ENCODE peak calls at places on chromosome X, in ten cellular contexts. R is omental fat pad; U is RPMI8226; Z is aorta; F is NCI-H2081; T is M059J; M is kidney; Q is stimulated activated CD8-positive, alpha-beta memory T cell treated with anti-CD3 and anti-CD28 coated beads, Interleukin-4, amount 100 ng/mL, for 48 hours; I is HAP-1; S is BJ. L is an unnamed sample.

GRCh38 chrX:96843566-96843965 is 40.1 kb upstream of the RPA4 start:
- DNase-seq in Q (no peak), F (no peak), I (peak), M (no peak), R (no peak), S (no peak), U (no peak), Z (no peak), T (peak), L (peak)

GRCh38 chrX:110006826-110007375 is 4.0 kb downstream of the TMEM164 start:
- DNase-seq in S (no peak), I (no peak), R (no peak), M (no peak), F (no peak), U (no peak), T (peak), Z (no peak), Q (no peak), L (no peak)

GRCh38 chrX:30141966-30142365 is 73.4 kb upstream of the MAGEB2 start:
- DNase-seq in U (peak), Z (no peak), S (no peak), M (no peak), I (peak), R (no peak), T (peak), Q (no peak), F (peak), L (peak)

GRCh38 chrX:70998402-70999027 is 67.6 kb upstream of the SLC7A3 start:
- DNase-seq in S (no peak), F (no peak), Q (peak), Z (no peak), U (peak), R (no peak), T (peak), I (peak), M (no peak), L (peak)

GRCh38 chrX:45811307-45811706 is 610.6 kb upstream of the DIPK2B start:
- DNase-seq in U (no peak), I (no peak), Z (no peak), M (no peak), Q (no peak), S (no peak), R (no peak), F (no peak), T (no peak), L (no peak)

GRCh38 chrX:109049903-109050302 is 313.5 kb upstream of the IRS4 start:
- DNase-seq in T (no peak), Q (no peak), I (peak), M (no peak), Z (no peak), R (no peak), F (no peak), S (no peak), U (no peak), L (no peak)

GRCh38 chrX:134908235-134908834 is 82.5 kb upstream of the SMIM10 start:
- DNase-seq in S (no peak), M (no peak), F (no peak), Z (no peak), U (no peak), I (peak), Q (no peak), T (peak), R (no peak), L (peak)

GRCh38 chrX:130211415-130212186 is 39.8 kb downstream of the RAB33A start:
- DNase-seq in I (no peak), T (no peak), U (no peak), M (no peak), Q (no peak), F (no peak), R (no peak), S (no peak), Z (no peak), L (no peak)

GRCh38 chrX:12985336-12985735 is 10.4 kb downstream of the TMSB4X start:
- DNase-seq in Z (no peak), S (no peak), F (no peak), R (no peak), T (no peak), M (no peak), U (no peak), Q (no peak), I (no peak), L (no peak)

GRCh38 chrX:30576881-30577280 is 685 bp downstream of the TASL start:
- DNase-seq in I (no peak), Q (no peak), S (no peak), F (no peak), M (no peak), U (no peak), R (no peak), T (no peak), Z (no peak), L (no peak)

GRCh38 chrX:48800574-48801280 is 1.1 kb upstream of the HDAC6 start:
- DNase-seq in R (no peak), Q (peak), T (no peak), F (no peak), Z (peak), I (no peak), S (no peak), U (no peak), M (no peak), L (no peak)

GRCh38 chrX:17046478-17047097 is 100.1 kb downstream of the REPS2 start:
- DNase-seq in S (no peak), Q (peak), R (no peak), I (peak), U (peak), M (no peak), T (peak), Z (no peak), F (peak), L (peak)

GRCh38 chrX:18893536-18893935 is 90.4 kb downstream of the PHKA2 start:
- DNase-seq in M (no peak), R (no peak), U (no peak), I (no peak), F (no peak), S (no peak), Z (peak), T (no peak), Q (no peak), L (no peak)

GRCh38 chrX:102708900-102709299 is 3.3 kb upstream of the GPRASP2 start:
- DNase-seq in F (no peak), I (peak), T (no peak), U (no peak), M (no peak), S (no peak), R (no peak), Q (no peak), Z (no peak), L (no peak)

GRCh38 chrX:109629310-109629709 is 4.3 kb upstream of the KCNE5 start:
- DNase-seq in F (no peak), Q (no peak), M (no peak), T (no peak), Z (no peak), I (no peak), U (no peak), S (no peak), R (no peak), L (no peak)

L was measured in mesenchymal stem cell.